ENCODE peak calls at places on chromosomes 2 and 18, in four cellular contexts. F is left ventricle myocardium inferior, V is GM23248, G is heart left ventricle. D is an unnamed sample.

GRCh38 chr18:44700652-44701051 is 20.0 kb downstream of the SETBP1 start:
- DNase-seq in F (no peak), V (peak; percentile 39), G (no peak), D (no peak)

GRCh38 chr2:200509227-200509607 is 651 bp downstream of the KCTD18 start:
- DNase-seq in F (no peak), V (peak; percentile 50), G (no peak), D (no peak)

GRCh38 chr2:119753041-119753929 is 6.4 kb upstream of the PTPN4 start:
- DNase-seq in V (peak; percentile 54), G (no peak), F (no peak), D (peak; percentile 14)

GRCh38 chr18:43620936-43621335 is 343.6 kb upstream of the SYT4 start:
- DNase-seq in F (no peak), V (peak; percentile 50), G (no peak), D (no peak)

GRCh38 chr2:131034122-131035051 is 58.9 kb downstream of the FAM168B start:
- DNase-seq in F (no peak), V (peak; percentile 74), G (peak; percentile 33), D (peak; percentile 38)

GRCh38 chr2:219001577-219002394 is 8.6 kb upstream of the CRYBA2 start:
- DNase-seq in V (no peak), F (no peak), G (no peak), D (peak; percentile 86)

GRCh38 chr2:159776321-159776720 is 21.7 kb downstream of the CD302 start:
- DNase-seq in F (no peak), V (no peak), G (no peak), D (no peak)

GRCh38 chr2:83795777-83796176 is 663.3 kb downstream of the SUCLG1 start:
- DNase-seq in F (no peak), G (no peak), V (no peak), D (no peak)

GRCh38 chr2:18742382-18742781 is 153.0 kb upstream of the NT5C1B start:
- DNase-seq in V (no peak), G (peak; percentile 61), F (peak; percentile 34), D (peak; percentile 22)

GRCh38 chr2:166106431-166107015 is 21.3 kb downstream of the SCN1A start:
- DNase-seq in F (no peak), V (no peak), G (no peak), D (peak; percentile 30)

GRCh38 chr2:32235315-32235714 is 29.4 kb downstream of the NLRC4 start:
- DNase-seq in V (no peak), F (no peak), G (no peak), D (no peak)

GRCh38 chr2:239564587-239564986 is 163.8 kb upstream of the HDAC4 start:
- DNase-seq in V (no peak), F (no peak), G (no peak), D (no peak)

GRCh38 chr2:38496927-38497669 is 105.6 kb downstream of the HNRNPLL start:
- DNase-seq in F (peak; percentile 43), V (peak; percentile 14), G (peak; percentile 67), D (no peak)

GRCh38 chr2:145757503-145758290 is 1237.8 kb upstream of the ZEB2 start:
- DNase-seq in F (no peak), G (no peak), V (no peak), D (no peak)
- H3K4me1 ChIP-seq in F (peaks cover 10% of the 10 kb centered on the region), G (peaks cover 5% of the 10 kb centered on the region), V (peaks cover 19% of the 10 kb centered on the region), D (no peaks in the 10 kb centered on the region)

DNA sequence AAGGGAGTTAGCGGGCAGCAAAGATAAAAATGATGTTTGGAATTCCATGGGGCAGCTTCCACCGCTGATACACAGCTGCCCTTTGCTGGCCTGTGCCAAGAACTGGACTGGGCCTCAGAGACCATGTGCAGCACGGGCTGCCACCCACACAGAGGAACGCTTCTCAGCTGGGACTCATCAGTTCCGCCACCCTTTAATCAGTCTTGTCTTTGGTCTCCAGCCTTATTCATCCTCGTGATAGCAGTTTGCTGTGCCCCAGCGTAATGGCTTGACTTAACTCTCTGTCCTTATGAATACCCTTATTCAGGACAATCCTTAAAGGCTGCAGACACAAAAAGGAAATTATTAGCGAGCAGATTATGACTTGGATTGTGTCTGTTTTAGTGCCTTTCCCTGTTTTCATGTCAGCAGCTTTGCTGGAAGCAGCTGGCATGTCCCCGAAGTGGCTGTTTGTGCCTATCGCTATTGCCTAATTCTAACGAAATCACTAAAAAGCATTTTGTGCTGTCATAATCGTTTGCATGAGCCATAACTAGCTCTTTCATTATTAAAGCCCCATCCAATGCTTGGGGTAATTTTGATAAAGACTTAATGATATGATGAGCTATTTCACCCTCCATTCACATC is 108.8 kb upstream of the DAPL1 start:
- DNase-seq in G (peak; percentile 42), F (peak; percentile 31), V (peak; percentile 68), D (no peak)
- H3K4me3 ChIP-seq in G (no peak overlapping the region), F (no peak overlapping the region), V (no peak overlapping the region), D (no peak overlapping the region)

GRCh38 chr18:28163201-28163778 is 13.6 kb downstream of the CDH2 start:
- DNase-seq in F (no peak), V (peak; percentile 81), G (no peak), D (no peak)

GRCh38 chr18:28153485-28154065 is 23.4 kb downstream of the CDH2 start:
- DNase-seq in G (no peak), V (peak; percentile 54), F (no peak), D (no peak)

GRCh38 chr18:28159055-28159454 is 17.9 kb downstream of the CDH2 start:
- DNase-seq in G (no peak), F (no peak), V (peak; percentile 58), D (no peak)

GRCh38 chr18:28161608-28162599 is 15.0 kb downstream of the CDH2 start:
- DNase-seq in G (no peak), F (no peak), V (peak; percentile 86), D (no peak)

DNA sequence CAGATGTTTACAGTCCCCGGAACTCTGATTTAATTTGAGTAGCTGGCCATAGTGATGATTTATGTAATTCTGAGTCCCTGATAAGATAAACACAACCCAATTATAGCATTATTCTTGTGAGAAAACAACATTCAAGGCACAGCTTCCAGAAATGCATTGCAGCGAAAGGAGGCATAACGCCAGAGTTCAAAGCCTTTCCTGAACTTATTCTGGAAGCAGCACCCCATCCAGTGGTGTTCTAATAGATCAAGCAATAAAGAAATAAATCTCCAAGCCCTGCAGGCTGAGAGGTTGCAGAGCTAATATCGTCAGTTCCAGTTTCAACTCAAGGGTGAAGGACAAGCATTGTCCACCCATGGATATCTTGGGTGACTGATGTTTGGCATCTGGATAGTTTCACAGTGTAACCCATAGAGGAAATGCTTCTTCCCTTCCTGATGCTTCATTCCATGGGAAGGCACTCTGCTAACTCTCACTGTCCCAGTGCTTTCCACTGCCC is 18.8 kb downstream of the CDH2 start:
- DNase-seq in F (no peak), G (no peak), V (no peak), D (no peak)
- H3K4me1 ChIP-seq in F (peaks cover 99% of the 10 kb centered on the region), G (peaks cover 61% of the 10 kb centered on the region), V (peaks cover 42% of the 10 kb centered on the region), D (no peaks in the 10 kb centered on the region)

GRCh38 chr18:78402440-78402839 is 577.2 kb upstream of the SALL3 start:
- DNase-seq in V (no peak), G (no peak), F (no peak), D (no peak)
- H3K4me3 ChIP-seq in V (no peak overlapping the region), G (no peak overlapping the region), F (no peak overlapping the region), D (no peak overlapping the region)

GRCh38 chr2:102418421-102418961 is 4.5 kb upstream of the IL18RAP start:
- DNase-seq in G (no peak), V (peak; percentile 6), F (no peak), D (no peak)
- H3K4me1 ChIP-seq in G (no peaks in the 10 kb centered on the region), V (no peaks in the 10 kb centered on the region), F (no peaks in the 10 kb centered on the region), D (no peaks in the 10 kb centered on the region)

GRCh38 chr2:1798425-1799144 is 54.3 kb upstream of the PXDN start:
- DNase-seq in G (no peak), V (no peak), F (no peak), D (no peak)
- H3K4me3 ChIP-seq in G (no peak overlapping the region), V (no peak overlapping the region), F (no peak overlapping the region), D (no peak overlapping the region)

D was measured in BE2C.